ENCODE peak calls at places on chromosomes 1 and 21, in nine cellular contexts. Y is choroid plexus epithelial cell, I is left ventricle myocardium inferior, N is body of pancreas, X is sigmoid colon, K is hepatocyte, G is HCT116, A is heart left ventricle, T is tibial artery. F is an unnamed sample.

GRCh38 chr1:181557313-181557712 is 74.0 kb downstream of the CACNA1E start:
- DNase-seq in T (no peak), I (no peak), A (no peak), N (no peak), X (no peak), K (no peak), Y (no peak), G (no peak), F (no peak)

GRCh38 chr21:36909901-36910561 is 56.4 kb downstream of the HLCS start:
- DNase-seq in A (no peak), Y (peak; percentile 98), K (peak; percentile 81), I (no peak), X (no peak), N (no peak), G (peak; percentile 79), T (no peak), F (peak; percentile 93)

GRCh38 chr1:21157868-21158267 is 18.8 kb downstream of the EIF4G3 start:
- DNase-seq in A (no peak), X (no peak), Y (no peak), G (no peak), K (no peak), I (no peak), T (no peak), N (no peak), F (no peak)

GRCh38 chr1:226688056-226688748 is 50.9 kb downstream of the ITPKB start:
- DNase-seq in X (peak; percentile 59), G (no peak), Y (no peak), K (no peak), T (no peak), A (no peak), N (no peak), I (no peak), F (no peak)

GRCh38 chr1:180150982-180151381 is 3.7 kb upstream of the QSOX1 start:
- DNase-seq in N (no peak), G (no peak), X (no peak), A (no peak), T (no peak), K (no peak), I (no peak), Y (peak; percentile 28), F (no peak)

GRCh38 chr1:29962831-29963247 is 726.5 kb downstream of the PTPRU start:
- DNase-seq in A (no peak), K (no peak), Y (no peak), G (peak; percentile 54), X (peak; percentile 29), T (no peak), N (no peak), I (no peak), F (no peak)

GRCh38 chr1:229874150-229874549 is 192.9 kb upstream of the GALNT2 start:
- DNase-seq in T (no peak), K (no peak), X (no peak), A (no peak), G (no peak), N (no peak), Y (peak; percentile 24), I (no peak), F (no peak)

GRCh38 chr1:36572142-36572715 is 89.5 kb upstream of the CSF3R start:
- DNase-seq in N (no peak), X (no peak), A (no peak), I (no peak), K (no peak), T (no peak), G (no peak), Y (no peak), F (no peak)

GRCh38 chr1:110206261-110206660 is 3.9 kb upstream of the KCNC4 start:
- DNase-seq in G (no peak), T (no peak), A (no peak), K (no peak), X (no peak), Y (no peak), I (no peak), N (no peak), F (no peak)

GRCh38 chr1:205294175-205294913 is 27.2 kb downstream of the NUAK2 start:
- DNase-seq in X (no peak), I (no peak), K (peak; percentile 73), T (no peak), N (no peak), A (peak; percentile 73), Y (peak; percentile 68), G (no peak), F (peak; percentile 90)

GRCh38 chr1:204319027-204319426 is 40.7 kb downstream of the PLEKHA6 start:
- DNase-seq in A (no peak), I (no peak), Y (no peak), G (no peak), K (no peak), T (no peak), X (no peak), N (no peak), F (no peak)

GRCh38 chr1:35715568-35716002 is 3.1 kb downstream of the C1orf216 start:
- DNase-seq in Y (peak; percentile 86), G (peak; percentile 72), A (peak; percentile 77), X (peak; percentile 79), N (peak; percentile 75), T (peak; percentile 47), I (peak; percentile 65), K (peak; percentile 83), F (peak; percentile 43)

GRCh38 chr1:182229907-182230522 is 161.6 kb downstream of the GLUL start:
- DNase-seq in T (no peak), Y (no peak), G (no peak), X (no peak), I (no peak), A (no peak), N (no peak), K (no peak), F (no peak)

GRCh38 chr1:32966900-32967299 is 2.3 kb upstream of the RNF19B start:
- DNase-seq in A (no peak), X (no peak), K (no peak), Y (no peak), G (no peak), I (no peak), N (no peak), T (no peak), F (no peak)

DNA sequence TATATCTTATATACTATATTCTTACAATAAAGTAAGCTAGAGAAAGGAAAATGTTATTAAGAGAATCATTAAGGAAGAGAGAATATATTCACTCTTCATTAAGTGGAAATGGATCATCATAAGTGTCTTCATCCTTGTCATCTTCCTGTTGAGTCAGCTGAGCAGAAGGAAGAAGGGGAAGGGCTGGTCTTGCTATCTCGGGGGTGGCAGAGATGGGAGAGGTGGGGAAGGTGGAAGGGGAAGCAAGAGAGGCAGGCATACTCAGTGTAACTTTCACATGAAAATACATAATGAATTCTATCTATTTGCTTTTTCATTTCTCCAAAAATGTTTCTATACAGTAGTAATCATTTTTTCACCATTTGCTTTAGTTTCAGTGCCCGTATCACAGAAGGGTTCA is 5.1 kb downstream of the DNASE2B start:
- DNase-seq in K (no peak), N (no peak), T (no peak), Y (no peak), I (no peak), A (no peak), X (no peak), G (no peak), F (no peak)
- H3K4me3 ChIP-seq in K (no peak overlapping the region), N (no peak overlapping the region), T (no peak overlapping the region), Y (no peak overlapping the region), I (no peak overlapping the region), A (no peak overlapping the region), X (no peak overlapping the region), G (no peak overlapping the region), F (no peak overlapping the region)

DNA sequence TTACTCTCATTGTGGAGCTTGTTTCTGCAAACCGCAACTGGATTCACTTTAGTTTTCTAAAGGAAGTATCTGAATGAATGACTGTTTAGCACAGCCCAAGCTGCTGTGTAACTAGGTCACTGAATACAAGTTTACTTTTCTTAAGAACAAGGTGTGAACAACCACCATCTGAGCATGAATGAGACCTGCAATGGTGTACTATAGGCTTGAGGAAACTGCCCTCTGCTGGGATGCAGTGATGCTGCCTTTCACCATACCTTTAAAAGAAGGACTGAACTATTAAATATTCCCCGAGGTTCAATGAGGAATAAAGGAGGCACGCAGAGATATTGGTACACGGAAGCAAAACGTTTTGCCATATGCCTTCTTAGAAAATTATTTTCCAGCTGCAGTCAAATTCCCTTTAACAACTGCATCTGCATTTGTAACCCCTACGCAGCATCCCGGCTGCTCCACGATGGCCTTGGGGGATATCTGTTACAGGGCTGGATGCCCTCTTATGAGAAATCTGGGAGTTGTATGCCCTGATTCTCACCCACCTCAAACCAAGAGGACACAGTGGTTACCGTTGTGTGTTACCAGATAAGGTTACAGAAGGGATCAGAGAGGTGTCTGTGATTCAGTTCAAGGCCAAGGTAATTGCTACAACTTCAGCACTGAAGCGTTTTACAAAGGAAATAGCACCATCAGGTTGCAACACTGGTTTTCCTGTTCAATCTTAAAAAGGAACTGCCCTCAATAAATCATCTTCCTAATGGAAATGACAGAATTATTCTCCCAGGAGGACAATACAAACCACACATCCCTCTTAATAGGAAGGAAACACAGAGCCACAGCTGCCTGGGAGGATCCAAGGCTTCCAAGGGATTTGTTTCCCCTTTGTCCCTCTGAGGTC is 470.5 kb downstream of the LTN1 start:
- DNase-seq in A (no peak), N (no peak), X (no peak), I (no peak), G (no peak), T (no peak), Y (peak; percentile 84), K (peak; percentile 50), F (peak; percentile 21)
- TF ChIP-seq CTCF in A (no peak), N (no peak), X (no peak), I (peak; percentile 36), G (no peak), T (peak; percentile 12), Y (peak; percentile 85), K (peak; percentile 47), F (peak; percentile 77)

DNA sequence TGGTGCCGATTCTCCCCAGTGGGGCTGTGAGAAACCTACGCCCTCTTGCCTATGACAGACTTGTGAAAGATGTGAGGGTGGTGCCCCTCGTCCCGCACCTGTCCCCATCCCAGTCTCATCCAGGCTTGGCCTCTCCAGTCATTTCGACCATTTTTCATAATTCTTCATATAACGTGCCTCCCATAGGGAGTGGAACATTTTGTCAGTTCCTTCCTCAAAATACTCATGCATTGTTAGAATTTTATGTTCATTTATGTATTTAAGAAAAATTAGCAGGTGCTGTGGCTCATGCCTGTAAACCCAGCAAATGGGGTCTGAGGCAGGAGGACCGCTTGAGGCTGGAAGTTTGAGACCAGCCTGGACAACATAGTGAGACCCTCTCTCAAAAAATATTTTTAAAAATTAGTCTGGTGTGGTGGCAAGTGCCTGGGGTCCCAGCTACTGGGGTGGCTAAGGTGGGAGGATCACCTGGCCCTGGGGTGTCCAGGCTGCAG is 19.7 kb upstream of the SMPDL3B start:
- DNase-seq in K (no peak), Y (no peak), A (no peak), G (no peak), I (no peak), T (no peak), X (no peak), N (no peak), F (no peak)
- H3K4me3 ChIP-seq in K (no peak overlapping the region), Y (no peak overlapping the region), A (no peak overlapping the region), G (no peak overlapping the region), I (peak overlapping the region; percentile 90), T (peak overlapping the region; percentile 79), X (peak overlapping the region; percentile 22), N (no peak overlapping the region), F (peak overlapping the region; percentile 33)

DNA sequence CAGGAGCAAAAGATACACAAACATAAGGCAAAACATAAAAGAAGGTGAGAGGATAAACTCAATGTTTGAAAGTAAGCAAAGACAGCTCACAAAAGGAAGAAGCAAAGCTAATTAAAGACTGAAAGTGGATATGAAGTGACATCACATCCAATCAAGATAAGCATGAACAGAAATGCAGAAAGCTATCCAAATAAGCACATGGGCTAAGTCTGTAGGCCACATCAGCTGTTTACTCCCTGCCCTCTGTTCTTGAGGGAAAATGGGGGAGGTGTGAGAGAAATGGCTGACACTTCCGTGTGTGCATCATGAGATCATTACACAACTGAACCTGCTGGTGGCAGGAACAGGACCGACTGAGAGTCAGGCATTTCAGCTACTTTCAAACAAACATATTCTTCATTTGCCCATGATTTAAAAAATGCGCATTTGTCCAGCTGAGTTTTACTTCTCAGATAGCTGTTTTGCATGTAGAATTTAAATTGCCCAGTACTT is 27.3 kb upstream of the MAN1A2 start:
- DNase-seq in I (no peak), K (peak; percentile 84), T (no peak), X (no peak), A (no peak), G (peak; percentile 21), Y (peak; percentile 81), N (peak; percentile 70), F (peak; percentile 41)
- TF ChIP-seq CTCF in I (no peak), K (no peak), T (no peak), X (no peak), A (no peak), G (no peak), Y (peak; percentile 13), N (peak; percentile 44), F (no peak)